ENCODE peak calls at places on chromosomes 7 and 10, in seven cellular contexts. M is stimulated activated CD8-positive, alpha-beta memory T cell treated with anti-CD3 and anti-CD28 coated beads, Interleukin-15, amount 100 ng/mL, for 4 hours; S is SW480; U is anterior cingulate cortex; P is AG09319; N is AG04449; T is stimulated activated CD4-positive, alpha-beta T cell treated with anti-CD3 and anti-CD28 coated beads, TNF-alpha, amount 100 ng/mL, for 1 hour. Q is an unnamed sample.

GRCh38 chr10:119740096-119740495 is 14.2 kb downstream of the INPP5F start:
- DNase-seq in N (no peak), U (no peak), S (no peak), P (no peak), M (no peak), T (no peak), Q (no peak)

GRCh38 chr7:67371429-67372305 is 375.0 kb downstream of the TYW1 start:
- DNase-seq in M (no peak), T (peak; percentile 5), S (peak; percentile 80), U (peak; percentile 23), P (peak; percentile 28), N (no peak), Q (peak; percentile 26)

GRCh38 chr10:75292794-75293455 is 57.2 kb upstream of the COMTD1 start:
- DNase-seq in S (no peak), T (no peak), U (no peak), N (no peak), P (no peak), M (no peak), Q (no peak)

GRCh38 chr7:1368682-1369571 is 90.3 kb downstream of the MICALL2 start:
- DNase-seq in T (no peak), M (no peak), P (no peak), S (peak; percentile 58), U (no peak), N (no peak), Q (no peak)

GRCh38 chr7:20744913-20745587 is 41.6 kb downstream of the SP8 start:
- DNase-seq in T (no peak), P (no peak), M (no peak), U (no peak), N (no peak), S (peak; percentile 75), Q (no peak)

GRCh38 chr10:103667390-103667789 is 173.9 kb downstream of the NEURL1 start:
- DNase-seq in N (no peak), P (no peak), T (no peak), M (no peak), S (no peak), U (no peak), Q (no peak)

GRCh38 chr7:16604054-16604453 is 41.5 kb downstream of the ANKMY2 start:
- DNase-seq in P (no peak), N (no peak), M (no peak), U (no peak), T (no peak), S (peak; percentile 15), Q (no peak)

GRCh38 chr7:70343519-70343918 is 745.2 kb downstream of the AUTS2 start:
- DNase-seq in N (no peak), U (no peak), T (no peak), S (no peak), M (no peak), P (no peak), Q (no peak)

GRCh38 chr7:3754488-3755365 is 453.7 kb downstream of the SDK1 start:
- DNase-seq in U (peak; percentile 55), T (no peak), P (peak; percentile 25), M (no peak), S (no peak), N (no peak), Q (no peak)

GRCh38 chr7:102223175-102223574 is 63.5 kb upstream of the SH2B2 start:
- DNase-seq in P (no peak), S (no peak), N (no peak), U (no peak), M (no peak), T (no peak), Q (no peak)

GRCh38 chr10:22321831-22322662 is 1.1 kb downstream of the BMI1 start:
- DNase-seq in P (no peak), T (no peak), M (no peak), N (no peak), U (peak; percentile 26), S (peak; percentile 23), Q (no peak)

GRCh38 chr10:18665079-18665478 is 5.8 kb downstream of the ARL5B start:
- DNase-seq in U (no peak), M (no peak), S (no peak), P (no peak), T (no peak), N (no peak), Q (no peak)

GRCh38 chr10:6314620-6315205 is 112.0 kb downstream of the PFKFB3 start:
- DNase-seq in S (no peak), N (no peak), M (no peak), U (no peak), T (no peak), P (no peak), Q (no peak)

GRCh38 chr10:47414752-47415519 is 30.8 kb upstream of the ZNF488 start:
- DNase-seq in N (no peak), S (no peak), P (no peak), T (no peak), M (no peak), U (no peak), Q (no peak)

GRCh38 chr10:10824611-10825148 is 193.0 kb upstream of the CELF2 start:
- DNase-seq in P (peak; percentile 83), U (no peak), T (no peak), N (peak; percentile 62), M (no peak), S (no peak), Q (no peak)

GRCh38 chr7:94939393-94939792 is 32.0 kb downstream of the PPP1R9A start:
- DNase-seq in T (no peak), U (no peak), M (no peak), S (no peak), N (no peak), P (no peak), Q (no peak)

GRCh38 chr7:22193361-22194016 is 163.5 kb downstream of the RAPGEF5 start:
- DNase-seq in U (peak; percentile 44), P (peak; percentile 18), S (no peak), T (no peak), M (no peak), N (no peak), Q (no peak)

GRCh38 chr7:26653430-26653911 is 210.9 kb downstream of the SKAP2 start:
- DNase-seq in N (no peak), P (no peak), T (no peak), U (no peak), M (no peak), S (peak; percentile 42), Q (no peak)

GRCh38 chr10:124733566-124734245 is 10.5 kb downstream of the FAM53B start:
- DNase-seq in U (no peak), M (no peak), N (no peak), S (no peak), P (no peak), T (no peak), Q (no peak)

GRCh38 chr10:22597142-22597541 is 117.2 kb downstream of the PIP4K2A start:
- DNase-seq in S (no peak), P (no peak), U (no peak), M (no peak), N (no peak), T (no peak), Q (no peak)

GRCh38 chr10:113980408-113981087 is 63.1 kb upstream of the ADRB1 start:
- DNase-seq in U (no peak), T (no peak), N (no peak), S (peak; percentile 37), P (no peak), M (no peak), Q (no peak)

GRCh38 chr10:5896208-5896607 is 6.2 kb downstream of the FBH1 start:
- DNase-seq in S (no peak), U (no peak), T (no peak), M (no peak), P (no peak), N (no peak), Q (no peak)

GRCh38 chr10:96794786-96795733 is 37.0 kb upstream of the LCOR start:
- DNase-seq in T (no peak), P (no peak), N (no peak), U (no peak), S (no peak), M (no peak), Q (no peak)

GRCh38 chr10:13529714-13529973 is 830 bp upstream of the BEND7 start:
- DNase-seq in P (no peak), M (no peak), S (no peak), U (no peak), T (no peak), N (no peak), Q (no peak)

GRCh38 chr7:95996886-95997285 is 224.5 kb downstream of the DYNC1I1 start:
- DNase-seq in M (no peak), P (peak; percentile 2), N (no peak), S (no peak), T (no peak), U (no peak), Q (no peak)

GRCh38 chr7:155456772-155457543 is 971 bp upstream of the EN2 start:
- DNase-seq in S (peak; percentile 93), N (no peak), M (peak; percentile 11), T (no peak), P (peak; percentile 3), U (peak; percentile 53), Q (no peak)

GRCh38 chr7:30136339-30136738 is 1.6 kb downstream of the MTURN start:
- DNase-seq in U (no peak), S (peak; percentile 49), T (no peak), P (no peak), N (no peak), M (no peak), Q (no peak)

GRCh38 chr7:29290829-29291228 is 96.3 kb downstream of the CHN2 start:
- DNase-seq in T (no peak), S (no peak), U (no peak), M (no peak), N (no peak), P (no peak), Q (no peak)

GRCh38 chr7:129719980-129720732 is 108.6 kb downstream of the NRF1 start:
- DNase-seq in P (no peak), T (no peak), N (no peak), U (no peak), M (no peak), S (no peak), Q (no peak)

GRCh38 chr10:118595598-118596425 is at the start of gene PRLHR:
- DNase-seq in T (no peak), U (no peak), P (no peak), M (no peak), S (no peak), N (no peak), Q (no peak)

GRCh38 chr10:67520924-67521520 is 175.0 kb downstream of the CTNNA3 start:
- DNase-seq in N (peak; percentile 5), S (peak; percentile 62), M (no peak), T (no peak), P (no peak), U (no peak), Q (peak; percentile 2)

GRCh38 chr10:46525177-46525823 is 31.2 kb downstream of the GPRIN2 start:
- DNase-seq in N (peak; percentile 42), M (no peak), P (peak; percentile 29), U (no peak), T (no peak), S (peak; percentile 78), Q (no peak)

GRCh38 chr10:31584098-31584631 is 265.1 kb downstream of the ZEB1 start:
- DNase-seq in M (no peak), T (no peak), U (no peak), S (no peak), P (no peak), N (no peak), Q (no peak)

Q was measured in activated T-cell treated with anti-CD3 and anti-CD28 coated beads for 1 hour.